ENCODE peak calls at places on chromosomes 13 and 19, in nine cellular contexts. W is substantia nigra; G is mammary epithelial cell; J is stimulated activated CD8-positive, alpha-beta memory T cell treated with anti-CD3 and anti-CD28 coated beads, Interleukin-12 subunit alpha, Interleukin-12 subunit beta, amount 100 ng/mL, for 1 hour; F is NCI-H1105; H is CD4-positive, alpha-beta T cell; A is ACHN; S is Calu3; O is nucleus accumbens. C is an unnamed sample.

GRCh38 chr13:37681295-37682032 is 82.9 kb upstream of the POSTN start:
- DNase-seq in W (no peak), O (no peak), A (no peak), J (no peak), F (no peak), H (no peak), G (no peak), S (no peak), C (no peak)

GRCh38 chr13:23349127-23349897 is 84.2 kb downstream of the SACS start:
- DNase-seq in G (no peak), S (no peak), A (no peak), W (no peak), H (no peak), F (no peak), O (no peak), J (no peak), C (no peak)

GRCh38 chr19:1285737-1286360 is at the start of gene EFNA2:
- DNase-seq in J (no peak), G (no peak), F (no peak), W (no peak), S (no peak), H (no peak), A (no peak), O (no peak), C (no peak)

GRCh38 chr13:32829676-32830091 is 186.5 kb upstream of the KL start:
- DNase-seq in H (no peak), G (peak; percentile 83), O (no peak), F (no peak), A (peak; percentile 88), J (no peak), W (no peak), S (peak; percentile 7), C (no peak)

GRCh38 chr13:95420501-95420900 is 119.2 kb upstream of the ABCC4 start:
- DNase-seq in O (no peak), A (no peak), H (no peak), J (no peak), G (peak; percentile 35), W (no peak), S (no peak), F (no peak), C (no peak)

GRCh38 chr19:13918726-13919411 is 12.9 kb downstream of the CC2D1A start:
- DNase-seq in O (no peak), F (no peak), S (no peak), H (no peak), J (no peak), G (no peak), W (no peak), A (no peak), C (no peak)

GRCh38 chr13:41352935-41353801 is 42.1 kb downstream of the NAA16 start:
- DNase-seq in J (peak; percentile 27), H (peak; percentile 38), A (peak; percentile 47), W (no peak), S (peak; percentile 24), F (no peak), O (no peak), G (peak; percentile 56), C (no peak)

GRCh38 chr13:32594339-32594738 is 8.1 kb downstream of the PDS5B start:
- DNase-seq in S (no peak), H (no peak), W (no peak), O (no peak), F (no peak), J (no peak), G (no peak), A (no peak), C (no peak)

GRCh38 chr13:40484981-40485380 is 181.5 kb downstream of the FOXO1 start:
- DNase-seq in O (no peak), J (no peak), F (no peak), G (no peak), H (no peak), W (no peak), A (no peak), S (no peak), C (no peak)

GRCh38 chr19:47742636-47743035 is 2.7 kb upstream of the NOP53 start:
- DNase-seq in J (no peak), F (no peak), G (no peak), S (no peak), W (no peak), O (no peak), A (no peak), H (no peak), C (no peak)

GRCh38 chr19:42601811-42602443 is 7.2 kb upstream of the CEACAM8 start:
- DNase-seq in F (no peak), J (no peak), O (no peak), H (no peak), A (peak; percentile 34), G (peak; percentile 25), W (no peak), S (peak; percentile 69), C (no peak)

C was measured in NCI-H748 treated with DMSO at 0.1 percent for 48 hours.